ENCODE peak calls at places on chromosomes 7 and 10, in four cellular contexts. One of them, this sample, is unnamed.

GRCh38 chr7:155395176-155395797 is 62.6 kb upstream of the EN2 start:
- DNase-seq in T-helper 9 cell: no peak
- DNase-seq in T follicular helper cell: no peak
- DNase-seq in activated T-cell treated with anti-CD3 and anti-CD28 coated beads, Interleukin-2, amount 50 U/mL, for 4 hours: no peak
- DNase-seq in this sample: no peak

GRCh38 chr10:89944138-89944537 is 242.7 kb downstream of the KIF20B start:
- DNase-seq in T follicular helper cell: no peak
- DNase-seq in activated T-cell treated with anti-CD3 and anti-CD28 coated beads, Interleukin-2, amount 50 U/mL, for 4 hours: no peak
- DNase-seq in T-helper 9 cell: no peak
- DNase-seq in this sample: no peak

GRCh38 chr7:12518920-12519681 is 51.4 kb upstream of the SCIN start:
- DNase-seq in T follicular helper cell: no peak
- DNase-seq in activated T-cell treated with anti-CD3 and anti-CD28 coated beads, Interleukin-2, amount 50 U/mL, for 4 hours: no peak
- DNase-seq in T-helper 9 cell: no peak
- DNase-seq in this sample: no peak

GRCh38 chr10:125155101-125155500 is 5.3 kb downstream of the CTBP2 start:
- DNase-seq in activated T-cell treated with anti-CD3 and anti-CD28 coated beads, Interleukin-2, amount 50 U/mL, for 4 hours: no peak
- DNase-seq in T follicular helper cell: no peak
- DNase-seq in T-helper 9 cell: no peak
- DNase-seq in this sample: no peak

GRCh38 chr7:97145068-97145467 is 27.6 kb downstream of the SDHAF3 start:
- DNase-seq in T follicular helper cell: no peak
- DNase-seq in activated T-cell treated with anti-CD3 and anti-CD28 coated beads, Interleukin-2, amount 50 U/mL, for 4 hours: no peak
- DNase-seq in T-helper 9 cell: no peak
- DNase-seq in this sample: peak

GRCh38 chr10:62594093-62594520 is 210.4 kb upstream of the ADO start:
- DNase-seq in T follicular helper cell: peak
- DNase-seq in activated T-cell treated with anti-CD3 and anti-CD28 coated beads, Interleukin-2, amount 50 U/mL, for 4 hours: peak
- DNase-seq in T-helper 9 cell: peak
- DNase-seq in this sample: peak

GRCh38 chr10:112949875-112950507 is at the start of gene TCF7L2:
- DNase-seq in T follicular helper cell: peak
- DNase-seq in activated T-cell treated with anti-CD3 and anti-CD28 coated beads, Interleukin-2, amount 50 U/mL, for 4 hours: peak
- DNase-seq in T-helper 9 cell: peak
- DNase-seq in this sample: peak

GRCh38 chr7:46006723-46007122 is 85.7 kb upstream of the IGFBP3 start:
- DNase-seq in T-helper 9 cell: no peak
- DNase-seq in T follicular helper cell: no peak
- DNase-seq in activated T-cell treated with anti-CD3 and anti-CD28 coated beads, Interleukin-2, amount 50 U/mL, for 4 hours: no peak
- DNase-seq in this sample: no peak

GRCh38 chr7:57363321-57363720 is 86.7 kb upstream of the ZNF716 start:
- DNase-seq in T-helper 9 cell: no peak
- DNase-seq in activated T-cell treated with anti-CD3 and anti-CD28 coated beads, Interleukin-2, amount 50 U/mL, for 4 hours: no peak
- DNase-seq in T follicular helper cell: no peak
- DNase-seq in this sample: no peak

This sample was measured in T-helper 1 cell.